ENCODE peak calls at places on chromosomes 4 and X, in seven cellular contexts. K is body of pancreas, T is fibroblast of lung, O is IMR-90, Z is pancreas, C is OCI-LY7, R is GM12878. I is an unnamed sample.

GRCh38 chr4:185369729-185370128 is 26.0 kb downstream of the LRP2BP start:
- DNase-seq in R (no peak), T (no peak), K (no peak), Z (no peak), O (peak), C (no peak), I (no peak)

GRCh38 chr4:164977243-164978164 is at the start of gene TRIM61:
- DNase-seq in O (peak), C (peak), K (peak), T (peak), R (peak), Z (no peak), I (peak)

GRCh38 chrX:154738013-154738738 is 12.7 kb downstream of the GAB3 start:
- DNase-seq in C (no peak), R (no peak), K (no peak), Z (no peak), O (peak), T (peak), I (peak)

GRCh38 chr4:67779631-67780030 is 25.4 kb upstream of the GNRHR start:
- DNase-seq in R (no peak), T (no peak), O (no peak), C (no peak), Z (no peak), K (no peak), I (no peak)

GRCh38 chr4:129672941-129673340 is 577.0 kb downstream of the C4orf33 start:
- DNase-seq in O (no peak), T (no peak), R (no peak), K (no peak), Z (no peak), C (no peak), I (no peak)

GRCh38 chrX:26613951-26614350 is 398.0 kb downstream of the MAGEB5 start:
- DNase-seq in K (no peak), C (no peak), Z (no peak), O (peak), T (peak), R (no peak), I (peak)

GRCh38 chr4:157898836-157899605 is 273.8 kb downstream of the GASK1B start:
- DNase-seq in O (no peak), C (no peak), T (no peak), K (no peak), Z (no peak), R (no peak), I (no peak)

GRCh38 chr4:137627938-137628460 is 95.7 kb upstream of the PCDH18 start:
- DNase-seq in C (no peak), R (no peak), K (no peak), T (no peak), Z (no peak), O (no peak), I (no peak)

GRCh38 chr4:149113804-149114430 is 671.7 kb upstream of the NR3C2 start:
- DNase-seq in T (peak), K (no peak), O (peak), C (no peak), Z (no peak), R (no peak), I (peak)

GRCh38 chr4:43607400-43607799 is 714.9 kb downstream of the GRXCR1 start:
- DNase-seq in K (no peak), Z (no peak), C (peak), O (no peak), R (no peak), T (no peak), I (no peak)

GRCh38 chr4:101102114-101102752 is 245.1 kb downstream of the PPP3CA start:
- DNase-seq in O (peak), T (peak), Z (peak), R (no peak), C (no peak), K (peak), I (peak)

GRCh38 chr4:61246003-61246402 is 45.9 kb downstream of the ADGRL3 start:
- DNase-seq in O (no peak), K (no peak), T (peak), Z (no peak), C (no peak), R (no peak), I (peak)

GRCh38 chrX:40091691-40092421 is 5.9 kb downstream of the BCOR start:
- DNase-seq in T (no peak), O (no peak), Z (no peak), K (no peak), C (no peak), R (no peak), I (no peak)

GRCh38 chr4:174681723-174682300 is 147.2 kb downstream of the GLRA3 start:
- DNase-seq in T (peak), K (no peak), O (peak), C (no peak), Z (no peak), R (no peak), I (peak)

GRCh38 chr4:158446106-158446505 is 75.6 kb upstream of the RXFP1 start:
- DNase-seq in O (peak), T (peak), R (no peak), K (no peak), C (no peak), Z (no peak), I (peak)

GRCh38 chrX:40299502-40300118 is 201.9 kb upstream of the BCOR start:
- DNase-seq in Z (no peak), O (no peak), C (no peak), R (no peak), T (no peak), K (no peak), I (no peak)

GRCh38 chrX:13990126-13990525 is 39.6 kb downstream of the GEMIN8 start:
- DNase-seq in O (no peak), K (no peak), C (no peak), Z (no peak), R (no peak), T (no peak), I (no peak)

GRCh38 chr4:150982557-150983233 is 32.4 kb downstream of the LRBA start:
- DNase-seq in C (no peak), Z (no peak), R (no peak), K (no peak), O (peak), T (no peak), I (no peak)

GRCh38 chrX:96770315-96770714 is 85.7 kb downstream of the DIAPH2 start:
- DNase-seq in O (peak), R (no peak), Z (no peak), C (peak), T (peak), K (no peak), I (peak)
- TF ChIP-seq CTCF in O (peak), R (peak), Z (no peak), C (peak), T (no peak), K (peak), I (peak)

DNA sequence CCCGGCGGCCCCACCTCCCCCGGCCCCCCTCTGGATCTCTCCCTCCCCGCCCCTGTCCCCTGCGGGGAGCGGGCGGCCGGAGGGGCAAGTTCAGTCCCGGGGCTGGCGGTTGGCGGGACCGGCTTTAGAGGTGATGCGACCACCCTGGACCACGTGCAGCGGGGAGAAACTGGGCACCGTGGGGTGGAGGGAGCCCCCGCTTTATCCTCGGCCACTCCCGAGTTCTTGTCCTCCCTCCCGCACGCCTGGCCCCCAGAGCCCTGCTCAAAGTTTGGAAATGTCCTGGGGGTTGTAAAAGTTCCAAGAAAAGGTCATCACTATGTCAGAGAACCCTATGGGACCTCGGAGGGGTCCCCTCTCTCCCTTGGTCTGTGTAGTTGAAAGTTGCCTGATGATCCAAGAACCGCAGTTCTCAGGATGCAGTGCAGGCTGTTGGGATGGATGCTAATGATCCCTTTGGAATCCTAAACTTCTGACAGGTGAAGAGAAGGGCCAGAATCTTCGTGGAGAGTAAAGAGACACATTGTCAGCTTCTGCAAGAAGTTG is 411 bp upstream of the VEGFC start:
- DNase-seq in R (no peak), K (no peak), C (no peak), Z (no peak), T (no peak), O (no peak), I (no peak)
- H3K4me3 ChIP-seq in R (no peak), K (no peak), C (no peak), Z (peak), T (peak), O (peak), I (peak)

GRCh38 chr4:180596888-180597483 is 1646.2 kb upstream of the TENM3 start:
- DNase-seq in O (no peak), K (no peak), Z (no peak), R (no peak), T (no peak), C (no peak), I (no peak)
- TF ChIP-seq CTCF in O (no peak), K (no peak), Z (no peak), R (no peak), T (no peak), C (no peak), I (no peak)

GRCh38 chr4:153260553-153261306 is 56.5 kb downstream of the TRIM2 start:
- DNase-seq in O (peak), Z (no peak), R (no peak), T (peak), C (no peak), K (no peak), I (peak)
- H3K4me3 ChIP-seq in O (no peak), Z (no peak), R (no peak), T (no peak), C (no peak), K (no peak), I (no peak)

DNA sequence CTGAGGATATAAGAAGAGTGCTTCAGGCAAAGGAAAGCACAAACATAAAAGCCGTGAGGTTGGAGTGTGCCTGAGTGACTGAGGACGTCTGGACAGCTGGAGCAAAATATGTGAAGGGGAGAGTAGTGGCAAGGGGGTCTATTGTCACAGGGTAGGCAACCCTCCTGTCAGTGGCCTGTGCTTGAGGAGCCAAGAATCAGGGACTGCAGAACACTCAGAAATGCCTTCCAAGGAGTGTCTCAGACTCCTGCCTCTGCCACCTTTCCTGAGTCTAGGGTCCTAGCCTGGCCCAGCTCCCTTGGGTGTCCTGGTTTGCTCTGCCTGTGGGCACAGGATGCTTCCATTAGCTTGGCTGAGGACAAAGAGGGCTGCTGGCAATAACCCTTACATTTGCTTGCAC is 152.5 kb upstream of the PJA1 start:
- DNase-seq in R (no peak), O (no peak), K (no peak), C (no peak), T (no peak), Z (no peak), I (no peak)
- TF ChIP-seq CTCF in R (no peak), O (no peak), K (no peak), C (no peak), T (no peak), Z (no peak), I (no peak)

DNA sequence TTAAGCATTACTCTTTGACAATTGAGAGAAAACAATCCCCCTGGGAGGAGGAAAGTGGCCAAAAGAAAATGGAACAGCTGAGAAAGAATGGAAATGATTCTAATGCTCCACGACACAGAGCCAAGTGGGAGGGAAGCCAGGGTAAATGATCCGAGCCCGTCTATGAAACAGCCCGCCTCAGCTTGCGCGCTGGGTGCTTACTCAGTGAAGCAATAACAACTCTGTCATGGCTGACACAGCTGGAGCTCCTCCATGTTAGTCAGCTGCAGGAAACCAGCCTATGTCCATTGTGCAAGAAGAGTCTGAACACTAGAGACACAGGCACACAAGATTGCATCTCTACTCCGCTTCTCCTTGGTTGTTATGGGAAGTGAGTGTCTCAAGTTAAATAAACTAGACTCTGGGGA is 19.3 kb downstream of the NOA1 start:
- DNase-seq in C (no peak), R (no peak), O (peak), T (peak), Z (peak), K (peak), I (peak)
- H3K4me3 ChIP-seq in C (no peak), R (no peak), O (no peak), T (no peak), Z (no peak), K (no peak), I (peak)

GRCh38 chr4:48602763-48603162 is 112.7 kb downstream of the ZAR1 start:
- DNase-seq in C (no peak), O (peak), T (peak), K (no peak), Z (no peak), R (no peak), I (no peak)
- TF ChIP-seq CTCF in C (no peak), O (no peak), T (no peak), K (no peak), Z (no peak), R (no peak), I (no peak)

DNA sequence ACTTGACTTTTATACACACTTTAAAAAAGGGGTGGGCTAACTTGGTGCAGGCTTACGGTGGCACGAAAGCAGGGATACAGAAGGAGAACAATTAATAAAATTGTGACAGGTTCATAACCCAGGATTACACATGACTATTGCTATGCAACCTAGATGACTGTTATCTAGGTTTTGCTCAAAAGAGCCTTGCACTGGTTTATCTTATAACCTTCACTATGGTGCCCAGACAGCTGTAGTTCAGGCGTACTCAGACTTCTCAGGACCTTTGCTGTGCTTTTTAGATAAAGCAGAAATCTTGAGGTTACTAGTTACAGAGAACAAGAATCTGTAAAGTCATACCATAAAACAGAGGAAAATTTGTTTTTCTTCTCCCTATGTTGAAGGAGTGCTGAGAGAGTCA is 44.4 kb downstream of the UGT2A3 start:
- DNase-seq in K (no peak), O (no peak), R (no peak), Z (no peak), T (no peak), C (no peak), I (peak)
- H3K4me3 ChIP-seq in K (no peak), O (no peak), R (no peak), Z (peak), T (no peak), C (no peak), I (no peak)

DNA sequence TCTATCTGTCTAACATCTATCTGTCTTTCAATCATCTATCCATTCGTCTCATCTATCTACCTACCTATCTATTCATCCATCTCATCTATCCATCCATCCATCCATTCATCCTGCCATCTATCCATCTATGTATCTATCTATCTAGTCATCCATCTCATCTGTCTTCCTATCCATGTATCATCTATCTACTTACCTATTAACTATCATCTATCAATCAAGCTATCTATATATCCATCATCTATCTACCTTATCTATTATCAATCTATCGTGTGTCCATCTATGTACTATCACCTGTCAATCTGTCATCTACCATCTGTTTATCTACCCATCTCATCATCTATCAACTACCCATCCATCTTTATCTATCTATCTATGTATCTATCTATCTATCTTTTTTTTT is 217.7 kb downstream of the CRLF2 start:
- DNase-seq in R (no peak), T (no peak), Z (no peak), C (no peak), O (no peak), K (no peak), I (no peak)
- TF ChIP-seq CTCF in R (no peak), T (no peak), Z (no peak), C (no peak), O (no peak), K (no peak), I (no peak)

I was measured in cardiac fibroblast.